ENCODE peak calls at places on chromosome 9, in eight cellular contexts. J is memory B cell; Q is neural crest cell; X is heart right ventricle; R is DMS153; G is stimulated activated CD4-positive, alpha-beta T cell treated with anti-CD3 and anti-CD28 coated beads, Interleukin-2, amount 100 ng/mL, for 4 hours; F is glutamatergic neuron; Y is PC-9. M is an unnamed sample.

GRCh38 chr9:83933804-83934203 is 12.6 kb upstream of the KIF27 start:
- DNase-seq in G (no peak), X (no peak), R (no peak), J (no peak), Q (no peak), F (no peak), Y (no peak), M (no peak)

GRCh38 chr9:116317503-116317902 is 163.9 kb downstream of the PAPPA start:
- DNase-seq in Y (no peak), J (no peak), R (no peak), Q (no peak), F (no peak), G (no peak), X (no peak), M (no peak)

GRCh38 chr9:71249729-71250317 is 128.4 kb upstream of the TRPM3 start:
- DNase-seq in G (no peak), F (no peak), X (no peak), Q (peak; percentile 14), Y (peak; percentile 42), J (no peak), R (no peak), M (no peak)

GRCh38 chr9:98182069-98182820 is 10.2 kb downstream of the CORO2A start:
- DNase-seq in Q (no peak), G (no peak), Y (no peak), J (no peak), X (no peak), R (no peak), F (no peak), M (no peak)

GRCh38 chr9:120970249-120970648 is 43.7 kb upstream of the TRAF1 start:
- DNase-seq in G (no peak), Y (no peak), X (no peak), R (no peak), Q (no peak), J (no peak), F (no peak), M (no peak)

GRCh38 chr9:131091352-131091992 is 4.9 kb upstream of the AIF1L start:
- DNase-seq in R (no peak), F (no peak), X (no peak), Y (no peak), J (no peak), Q (no peak), G (no peak), M (no peak)

GRCh38 chr9:136352682-136353081 is 10.9 kb downstream of the DNLZ start:
- DNase-seq in Q (no peak), G (no peak), J (no peak), Y (no peak), F (no peak), X (no peak), R (no peak), M (peak; percentile 19)

GRCh38 chr9:12923472-12924009 is 148.7 kb downstream of the LURAP1L start:
- DNase-seq in X (no peak), G (no peak), R (no peak), Y (no peak), Q (no peak), J (no peak), F (no peak), M (no peak)

GRCh38 chr9:93592389-93593021 is 16.1 kb downstream of the PHF2 start:
- DNase-seq in R (peak; percentile 67), Q (no peak), F (no peak), J (no peak), Y (no peak), G (no peak), X (no peak), M (peak; percentile 16)

GRCh38 chr9:8730618-8731017 is 931.0 kb upstream of the DMAC1 start:
- DNase-seq in Q (no peak), F (no peak), R (no peak), Y (no peak), G (no peak), J (no peak), X (no peak), M (no peak)

GRCh38 chr9:109072133-109072692 is 47.5 kb downstream of the TMEM245 start:
- DNase-seq in R (no peak), Q (no peak), G (no peak), X (no peak), Y (no peak), F (no peak), J (no peak), M (no peak)

GRCh38 chr9:682633-683508 is 158.6 kb upstream of the DMRT1 start:
- DNase-seq in Q (no peak), X (no peak), G (no peak), R (no peak), Y (no peak), J (no peak), F (no peak), M (no peak)

GRCh38 chr9:30197954-30198353 is 2186.5 kb upstream of the ACO1 start:
- DNase-seq in Y (peak; percentile 43), R (peak; percentile 55), X (no peak), J (no peak), F (no peak), G (no peak), Q (no peak), M (no peak)

M was measured in NCI-H774.